ENCODE peak calls at places on chromosomes 13 and 19, in eight cellular contexts. One of them, this sample, is unnamed.

GRCh38 chr13:112209266-112209665 is 142.3 kb downstream of the SOX1 start:
- DNase-seq in epithelial cell of esophagus: no peak
- DNase-seq in nucleus accumbens: no peak
- DNase-seq in lower leg skin: no peak
- DNase-seq in foreskin melanocyte: no peak
- DNase-seq in fibroblast of the aortic adventitia: no peak
- DNase-seq in AML-193: no peak
- DNase-seq in tibial nerve: no peak
- DNase-seq in this sample: no peak

GRCh38 chr19:48053076-48053475 is 9.2 kb upstream of the CABP5 start:
- DNase-seq in epithelial cell of esophagus: no peak
- DNase-seq in nucleus accumbens: no peak
- DNase-seq in lower leg skin: no peak
- DNase-seq in foreskin melanocyte: no peak
- DNase-seq in fibroblast of the aortic adventitia: no peak
- DNase-seq in AML-193: no peak
- DNase-seq in tibial nerve: no peak
- DNase-seq in this sample: no peak

GRCh38 chr19:16595097-16595496 is 22.9 kb upstream of the SLC35E1 start:
- DNase-seq in epithelial cell of esophagus: no peak
- DNase-seq in nucleus accumbens: no peak
- DNase-seq in lower leg skin: no peak
- DNase-seq in foreskin melanocyte: no peak
- DNase-seq in fibroblast of the aortic adventitia: no peak
- DNase-seq in AML-193: no peak
- DNase-seq in tibial nerve: no peak
- DNase-seq in this sample: no peak

GRCh38 chr19:48372904-48373303 is 8.7 kb downstream of the SYNGR4 start:
- DNase-seq in epithelial cell of esophagus: peak; percentile 55
- DNase-seq in nucleus accumbens: peak; percentile 45
- DNase-seq in lower leg skin: no peak
- DNase-seq in foreskin melanocyte: no peak
- DNase-seq in fibroblast of the aortic adventitia: no peak
- DNase-seq in AML-193: no peak
- DNase-seq in tibial nerve: no peak
- DNase-seq in this sample: no peak

GRCh38 chr19:43315851-43316250 is 37.6 kb upstream of the CD177 start:
- DNase-seq in epithelial cell of esophagus: no peak
- DNase-seq in nucleus accumbens: no peak
- DNase-seq in lower leg skin: no peak
- DNase-seq in foreskin melanocyte: no peak
- DNase-seq in fibroblast of the aortic adventitia: no peak
- DNase-seq in AML-193: no peak
- DNase-seq in tibial nerve: no peak
- DNase-seq in this sample: no peak

GRCh38 chr13:44155422-44156293 is 218.0 kb upstream of the SERP2 start:
- DNase-seq in epithelial cell of esophagus: no peak
- DNase-seq in nucleus accumbens: peak; percentile 30
- DNase-seq in lower leg skin: peak; percentile 54
- DNase-seq in foreskin melanocyte: no peak
- DNase-seq in fibroblast of the aortic adventitia: peak; percentile 72
- DNase-seq in AML-193: no peak
- DNase-seq in tibial nerve: peak; percentile 33
- DNase-seq in this sample: no peak

GRCh38 chr13:99774644-99775043 is 196.9 kb downstream of the ZIC5 start:
- DNase-seq in epithelial cell of esophagus: no peak
- DNase-seq in nucleus accumbens: no peak
- DNase-seq in lower leg skin: no peak
- DNase-seq in foreskin melanocyte: no peak
- DNase-seq in fibroblast of the aortic adventitia: no peak
- DNase-seq in AML-193: no peak
- DNase-seq in tibial nerve: no peak
- DNase-seq in this sample: no peak

GRCh38 chr13:28637714-28638355 is 21.1 kb upstream of the POMP start:
- DNase-seq in epithelial cell of esophagus: no peak
- DNase-seq in nucleus accumbens: no peak
- DNase-seq in lower leg skin: no peak
- DNase-seq in foreskin melanocyte: no peak
- DNase-seq in fibroblast of the aortic adventitia: no peak
- DNase-seq in AML-193: no peak
- DNase-seq in tibial nerve: no peak
- DNase-seq in this sample: no peak

This sample was measured in SK-MEL-5.